ENCODE peak calls at places on chromosomes 12 and 14, in six cellular contexts. V is GM23248, X is HCT116, I is GM23338, Z is MM.1S, B is PC-9. H is an unnamed sample.

GRCh38 chr12:10249690-10250455 is 37.2 kb downstream of the GABARAPL1 start:
- DNase-seq in V (no peak), X (no peak), I (no peak), Z (no peak), B (no peak), H (peak; percentile 50)

GRCh38 chr12:14257734-14258467 is 107.6 kb upstream of the ATF7IP start:
- DNase-seq in V (peak; percentile 96), X (peak; percentile 97), I (peak; percentile 100), Z (peak; percentile 95), B (peak; percentile 86), H (peak; percentile 99)

GRCh38 chr14:37116933-37117844 is 55.2 kb downstream of the SLC25A21 start:
- DNase-seq in V (peak; percentile 73), X (peak; percentile 6), I (peak; percentile 32), Z (no peak), B (no peak), H (no peak)

GRCh38 chr12:71967176-71967575 is 28.5 kb downstream of the TPH2 start:
- DNase-seq in V (peak; percentile 19), X (no peak), I (no peak), Z (no peak), B (no peak), H (no peak)

GRCh38 chr12:64180951-64181350 is 41.1 kb downstream of the KICS2 start:
- DNase-seq in V (peak; percentile 90), X (peak; percentile 19), I (no peak), Z (no peak), B (peak; percentile 17), H (no peak)

GRCh38 chr14:69712637-69713088 is 54.3 kb upstream of the SRSF5 start:
- DNase-seq in V (no peak), X (no peak), I (peak; percentile 57), Z (peak; percentile 54), B (peak; percentile 33), H (no peak)

GRCh38 chr14:83251402-83251801 is 1717.7 kb upstream of the SEL1L start:
- DNase-seq in V (no peak), X (no peak), I (no peak), Z (no peak), B (no peak), H (no peak)

GRCh38 chr14:77120771-77121743 is 20.5 kb downstream of the ZDHHC22 start:
- DNase-seq in V (no peak), X (no peak), I (no peak), Z (peak; percentile 51), B (no peak), H (peak; percentile 95)

GRCh38 chr14:94135476-94135875 is 6.1 kb upstream of the IFI27L2 start:
- DNase-seq in V (no peak), X (no peak), I (no peak), Z (no peak), B (no peak), H (no peak)

GRCh38 chr14:79437951-79438350 is 773.4 kb downstream of the DIO2 start:
- DNase-seq in V (no peak), X (no peak), I (no peak), Z (no peak), B (no peak), H (no peak)

GRCh38 chr14:71555654-71556559 is 376.3 kb upstream of the RGS6 start:
- DNase-seq in V (peak; percentile 36), X (no peak), I (no peak), Z (peak; percentile 78), B (no peak), H (peak; percentile 93)

GRCh38 chr12:48352157-48352775 is 1.5 kb upstream of the ZNF641 start:
- DNase-seq in V (no peak), X (no peak), I (no peak), Z (no peak), B (no peak), H (no peak)

GRCh38 chr12:6891637-6892036 is 13.0 kb upstream of the LRRC23 start:
- DNase-seq in V (no peak), X (no peak), I (no peak), Z (no peak), B (no peak), H (no peak)

GRCh38 chr12:13094349-13094748 is 9.1 kb downstream of the GSG1 start:
- DNase-seq in V (peak; percentile 80), X (no peak), I (no peak), Z (peak; percentile 23), B (peak; percentile 30), H (no peak)

GRCh38 chr14:104106471-104106991 is 21.0 kb downstream of the ASPG start:
- DNase-seq in V (no peak), X (no peak), I (no peak), Z (no peak), B (no peak), H (no peak)

GRCh38 chr12:91852646-91853045 is 293.0 kb downstream of the BTG1 start:
- DNase-seq in V (no peak), X (no peak), I (no peak), Z (no peak), B (no peak), H (no peak)
- H3K9me2 ChIP-seq in V (no peaks in the 10 kb centered on the region), X (peaks cover 3% of the 10 kb centered on the region), I (no peaks in the 10 kb centered on the region), Z (no peaks in the 10 kb centered on the region), B (peaks cover 3% of the 10 kb centered on the region), H (no peaks in the 10 kb centered on the region)

DNA sequence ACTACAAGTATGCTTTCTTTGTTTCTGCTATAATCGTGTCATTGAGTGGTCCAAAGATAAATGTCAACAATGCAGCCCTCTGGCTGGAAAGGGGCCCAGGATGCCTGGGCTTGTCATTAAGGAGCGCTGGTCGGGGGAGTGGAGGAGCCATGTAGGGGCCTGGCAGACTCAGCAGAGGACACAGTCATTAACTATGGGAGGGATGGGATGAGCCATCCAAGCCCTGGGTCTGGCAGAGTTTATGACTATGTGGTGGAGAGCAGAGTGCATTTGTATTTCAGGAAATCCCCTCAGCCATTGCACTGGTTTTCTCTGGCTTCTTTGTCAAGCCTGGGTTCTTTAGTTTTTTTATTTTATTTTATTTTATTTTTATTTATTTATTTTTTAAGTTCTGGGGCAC is 243.1 kb downstream of the C12orf75 start:
- DNase-seq in V (peak; percentile 8), X (no peak), I (no peak), Z (no peak), B (no peak), H (no peak)
- H3K9me2 ChIP-seq in V (no peaks in the 10 kb centered on the region), X (no peaks in the 10 kb centered on the region), I (peaks cover 9% of the 10 kb centered on the region), Z (no peaks in the 10 kb centered on the region), B (no peaks in the 10 kb centered on the region), H (no peaks in the 10 kb centered on the region)

DNA sequence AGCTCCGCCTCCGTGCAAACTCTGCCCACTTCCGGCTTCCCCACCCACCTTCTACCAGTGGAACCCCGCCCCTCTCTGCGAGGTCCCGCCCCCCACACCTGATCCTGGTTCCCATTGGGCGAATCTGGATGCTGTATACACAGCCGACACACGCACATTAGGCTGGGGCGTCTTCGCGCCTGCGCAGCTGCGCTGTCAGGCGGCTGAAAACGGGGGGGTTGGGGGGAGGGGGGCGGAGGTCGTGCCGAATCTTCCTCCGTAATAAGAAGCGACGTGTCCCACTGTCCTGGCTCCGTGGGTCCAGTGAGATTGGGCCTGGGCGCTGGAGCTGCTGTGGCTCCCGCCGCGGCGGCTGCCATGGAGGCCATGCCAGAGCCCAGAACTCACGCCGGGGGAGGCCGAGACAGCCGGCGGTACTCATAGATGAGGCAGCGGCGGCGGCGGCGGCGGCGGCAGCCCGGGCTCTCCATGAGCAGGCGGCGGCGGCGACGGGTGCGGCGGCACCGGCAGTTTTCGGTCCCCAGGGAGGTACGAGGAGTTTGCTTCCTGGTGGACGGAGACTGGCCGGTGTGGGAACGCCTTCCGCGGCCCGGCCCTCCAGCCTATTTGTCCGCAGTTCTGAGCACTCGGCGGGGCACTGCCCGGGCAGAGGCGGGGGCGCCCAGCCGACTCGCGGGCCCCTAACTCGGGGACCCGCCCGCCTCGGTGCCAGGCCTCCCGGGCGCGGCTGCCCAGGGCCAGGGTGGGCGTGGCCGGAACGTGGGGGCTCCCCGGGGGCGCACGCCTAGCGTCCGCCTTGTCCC is 64.5 kb downstream of the KLHL28 start:
- DNase-seq in V (peak; percentile 99), X (peak; percentile 95), I (peak; percentile 98), Z (peak; percentile 88), B (peak; percentile 85), H (peak; percentile 98)
- H3K9me2 ChIP-seq in V (no peaks in the 10 kb centered on the region), X (no peaks in the 10 kb centered on the region), I (no peaks in the 10 kb centered on the region), Z (no peaks in the 10 kb centered on the region), B (no peaks in the 10 kb centered on the region), H (no peaks in the 10 kb centered on the region)

GRCh38 chr12:68162374-68162773 is 2.8 kb upstream of the IFNG start:
- DNase-seq in V (no peak), X (no peak), I (no peak), Z (no peak), B (no peak), H (no peak)
- H3K9me2 ChIP-seq in V (no peaks in the 10 kb centered on the region), X (no peaks in the 10 kb centered on the region), I (no peaks in the 10 kb centered on the region), Z (no peaks in the 10 kb centered on the region), B (no peaks in the 10 kb centered on the region), H (no peaks in the 10 kb centered on the region)

GRCh38 chr12:31750747-31751039 is 21.9 kb upstream of the AMN1 start:
- DNase-seq in V (no peak), X (no peak), I (no peak), Z (no peak), B (no peak), H (no peak)
- H3K9me2 ChIP-seq in V (no peaks in the 10 kb centered on the region), X (no peaks in the 10 kb centered on the region), I (no peaks in the 10 kb centered on the region), Z (no peaks in the 10 kb centered on the region), B (no peaks in the 10 kb centered on the region), H (no peaks in the 10 kb centered on the region)

GRCh38 chr12:66739266-66739665 is 60.4 kb upstream of the GRIP1 start:
- DNase-seq in V (no peak), X (no peak), I (no peak), Z (no peak), B (no peak), H (no peak)
- H3K9me2 ChIP-seq in V (no peaks in the 10 kb centered on the region), X (no peaks in the 10 kb centered on the region), I (no peaks in the 10 kb centered on the region), Z (no peaks in the 10 kb centered on the region), B (no peaks in the 10 kb centered on the region), H (no peaks in the 10 kb centered on the region)

GRCh38 chr14:101535232-101535631 is 26.1 kb upstream of the DIO3 start:
- DNase-seq in V (no peak), X (no peak), I (no peak), Z (no peak), B (no peak), H (peak; percentile 73)
- H3K9me2 ChIP-seq in V (no peaks in the 10 kb centered on the region), X (no peaks in the 10 kb centered on the region), I (no peaks in the 10 kb centered on the region), Z (no peaks in the 10 kb centered on the region), B (no peaks in the 10 kb centered on the region), H (no peaks in the 10 kb centered on the region)